ENCODE peak calls at places on chromosomes 5 and 9, in six cellular contexts. F is sciatic nerve, K is NCI-H1092 treated with DMSO at 0.1 percent for 48 hours, U is HFFc6, T is heart right ventricle, I is astrocyte of the spinal cord. D is an unnamed sample.

GRCh38 chr9:114202849-114203248 is 47.5 kb downstream of the COL27A1 start:
- DNase-seq in I (no peak), K (no peak), F (no peak), T (no peak), U (no peak), D (no peak)

GRCh38 chr9:136690841-136691261 is 3.6 kb upstream of the AGPAT2 start:
- DNase-seq in F (no peak), I (no peak), U (no peak), K (peak; percentile 75), T (peak; percentile 79), D (no peak)

GRCh38 chr5:81525690-81526089 is 131.8 kb upstream of the ACOT12 start:
- DNase-seq in U (peak; percentile 54), T (no peak), K (no peak), F (no peak), I (peak; percentile 53), D (peak; percentile 49)

GRCh38 chr5:103915081-103915480 is 352.5 kb upstream of the NUDT12 start:
- DNase-seq in T (no peak), F (no peak), K (no peak), U (no peak), I (no peak), D (no peak)

GRCh38 chr5:41457094-41457493 is 53.3 kb downstream of the PLCXD3 start:
- DNase-seq in U (no peak), F (no peak), I (no peak), T (peak; percentile 46), K (no peak), D (no peak)

GRCh38 chr5:111227805-111228204 is 3.6 kb downstream of the CAMK4 start:
- DNase-seq in T (no peak), F (no peak), I (peak; percentile 68), U (no peak), K (no peak), D (peak; percentile 17)

GRCh38 chr9:77892955-77893514 is 138.6 kb downstream of the GNAQ start:
- DNase-seq in F (no peak), I (no peak), K (no peak), T (no peak), U (no peak), D (no peak)

GRCh38 chr5:98519530-98519929 is 253.9 kb upstream of the RGMB start:
- DNase-seq in I (no peak), U (no peak), K (no peak), T (no peak), F (no peak), D (peak; percentile 8)

GRCh38 chr5:123951204-123951977 is 439.4 kb downstream of the CSNK1G3 start:
- DNase-seq in I (peak; percentile 98), T (no peak), U (peak; percentile 92), F (no peak), K (no peak), D (peak; percentile 72)

GRCh38 chr9:137374131-137374845 is 48.7 kb downstream of the EXD3 start:
- DNase-seq in F (peak; percentile 48), K (no peak), T (no peak), U (no peak), I (no peak), D (no peak)

GRCh38 chr5:147483961-147484707 is 25.7 kb downstream of the DPYSL3 start:
- DNase-seq in F (peak; percentile 87), T (peak; percentile 74), I (peak; percentile 98), U (peak; percentile 96), K (peak; percentile 93), D (peak; percentile 70)

GRCh38 chr9:133603165-133603927 is 5.8 kb downstream of the FAM163B start:
- DNase-seq in K (no peak), I (no peak), T (no peak), U (no peak), F (no peak), D (no peak)

GRCh38 chr9:130713286-130713975 is 19.9 kb downstream of the EXOSC2 start:
- DNase-seq in K (peak; percentile 29), F (no peak), T (peak; percentile 54), U (peak; percentile 33), I (peak; percentile 32), D (peak; percentile 67)

GRCh38 chr9:124602204-124602603 is 95.0 kb upstream of the NR5A1 start:
- DNase-seq in U (no peak), I (no peak), T (no peak), F (no peak), K (no peak), D (no peak)

GRCh38 chr9:123267481-123268239 is 726 bp downstream of the STRBP start:
- DNase-seq in U (no peak), I (no peak), K (peak; percentile 10), F (peak; percentile 63), T (no peak), D (no peak)

GRCh38 chr5:176371621-176372539 is 6.6 kb downstream of the ARL10 start:
- DNase-seq in I (no peak), U (no peak), T (no peak), K (no peak), F (no peak), D (no peak)

GRCh38 chr9:109272745-109273144 is 48.1 kb downstream of the EPB41L4B start:
- DNase-seq in T (no peak), U (no peak), I (no peak), K (no peak), F (no peak), D (no peak)

GRCh38 chr9:22244141-22245011 is 202.2 kb upstream of the DMRTA1 start:
- DNase-seq in U (peak; percentile 39), F (peak; percentile 52), I (peak; percentile 72), K (peak; percentile 37), T (no peak), D (peak; percentile 82)